ENCODE peak calls at places on chromosomes 11 and 22, in seven cellular contexts. Q is M059J; N is tibial nerve; V is lower lobe of right lung; G is CD4-positive, CD25-positive, alpha-beta regulatory T cell; O is activated naive CD4-positive, alpha-beta T cell treated with anti-CD3 and anti-CD28 coated beads, Interleukin-2, amount 10 ng/mL, durations not matched to agents 7 days and 5 days; J is NCI-H510A. T is an unnamed sample.

GRCh38 chr11:47923667-47924066 is 56.7 kb upstream of the PTPRJ start:
- DNase-seq in Q (peak), N (no peak), V (peak), G (no peak), O (no peak), J (no peak), T (no peak)

GRCh38 chr11:47784785-47785381 is 17.7 kb upstream of the FNBP4 start:
- DNase-seq in Q (no peak), N (no peak), V (no peak), G (no peak), O (no peak), J (no peak), T (no peak)

GRCh38 chr11:74730601-74731260 is 495 bp downstream of the CHRDL2 start:
- DNase-seq in Q (no peak), N (no peak), V (no peak), G (no peak), O (no peak), J (no peak), T (no peak)

GRCh38 chr22:36807627-36808026 is 9.2 kb downstream of the PVALB start:
- DNase-seq in Q (no peak), N (no peak), V (no peak), G (no peak), O (no peak), J (no peak), T (no peak)

GRCh38 chr11:109996060-109996459 is 97.1 kb upstream of the ZC3H12C start:
- DNase-seq in Q (no peak), N (no peak), V (no peak), G (no peak), O (no peak), J (no peak), T (no peak)

GRCh38 chr11:121352301-121352891 is 59.8 kb downstream of the SC5D start:
- DNase-seq in Q (no peak), N (no peak), V (no peak), G (no peak), O (no peak), J (no peak), T (no peak)

GRCh38 chr11:128810784-128811514 is 56.1 kb downstream of the KCNJ1 start:
- DNase-seq in Q (no peak), N (no peak), V (no peak), G (no peak), O (no peak), J (no peak), T (no peak)

GRCh38 chr22:41563051-41563711 is 2.4 kb downstream of the CSDC2 start:
- DNase-seq in Q (peak), N (no peak), V (no peak), G (no peak), O (no peak), J (no peak), T (no peak)

GRCh38 chr11:94493146-94493442 is 550 bp downstream of the MRE11 start:
- DNase-seq in Q (no peak), N (no peak), V (no peak), G (no peak), O (no peak), J (no peak), T (no peak)

GRCh38 chr22:45971389-45972028 is 5.5 kb downstream of the WNT7B start:
- DNase-seq in Q (no peak), N (no peak), V (no peak), G (no peak), O (no peak), J (no peak), T (no peak)

GRCh38 chr11:122817121-122817520 is 21.2 kb upstream of the CRTAM start:
- DNase-seq in Q (no peak), N (no peak), V (no peak), G (no peak), O (no peak), J (no peak), T (no peak)

GRCh38 chr11:24233041-24233440 is 263.8 kb upstream of the LUZP2 start:
- DNase-seq in Q (peak), N (no peak), V (no peak), G (no peak), O (no peak), J (no peak), T (no peak)

GRCh38 chr11:35675901-35676610 is 13.5 kb downstream of the TRIM44 start:
- DNase-seq in Q (no peak), N (no peak), V (no peak), G (no peak), O (no peak), J (no peak), T (no peak)

GRCh38 chr11:77109236-77110019 is 6.8 kb downstream of the OMP start:
- DNase-seq in Q (peak), N (no peak), V (no peak), G (no peak), O (no peak), J (no peak), T (no peak)

GRCh38 chr11:87463486-87464102 is 425.9 kb downstream of the TMEM135 start:
- DNase-seq in Q (peak), N (no peak), V (no peak), G (no peak), O (no peak), J (peak), T (no peak)

GRCh38 chr22:45602824-45603301 is 68.8 kb upstream of the ATXN10 start:
- DNase-seq in Q (peak), N (no peak), V (peak), G (no peak), O (no peak), J (peak), T (no peak)

T was measured in central memory CD4-positive, alpha-beta T cell.